ENCODE peak calls at places on chromosomes 12 and 14, in seven cellular contexts. One of them, this sample, is unnamed.

GRCh38 chr12:44889162-44889561 is 13.0 kb upstream of the NELL2 start:
- DNase-seq in HepG2: no peak
- DNase-seq in Peyer's patch: no peak
- DNase-seq in IMR-90: no peak
- DNase-seq in uterus: no peak
- DNase-seq in stomach: no peak
- DNase-seq in A549: no peak
- DNase-seq in this sample: no peak

GRCh38 chr14:52876311-52876710 is 74.5 kb downstream of the FERMT2 start:
- DNase-seq in Peyer's patch: no peak
- DNase-seq in IMR-90: peak; percentile 77
- DNase-seq in stomach: no peak
- DNase-seq in HepG2: no peak
- DNase-seq in uterus: no peak
- DNase-seq in A549: no peak
- DNase-seq in this sample: no peak

GRCh38 chr12:130179191-130179590 is 16.9 kb downstream of the FZD10 start:
- DNase-seq in uterus: no peak
- DNase-seq in IMR-90: no peak
- DNase-seq in stomach: no peak
- DNase-seq in A549: no peak
- DNase-seq in HepG2: no peak
- DNase-seq in Peyer's patch: no peak
- DNase-seq in this sample: no peak

GRCh38 chr14:68703093-68703492 is 89.8 kb downstream of the ZFP36L1 start:
- DNase-seq in uterus: peak; percentile 58
- DNase-seq in HepG2: no peak
- DNase-seq in A549: peak; percentile 58
- DNase-seq in Peyer's patch: no peak
- DNase-seq in stomach: no peak
- DNase-seq in IMR-90: peak; percentile 81
- DNase-seq in this sample: no peak

GRCh38 chr14:104677506-104678332 is 11.7 kb upstream of the INF2 start:
- DNase-seq in uterus: peak; percentile 76
- DNase-seq in A549: peak; percentile 85
- DNase-seq in HepG2: no peak
- DNase-seq in IMR-90: peak; percentile 81
- DNase-seq in Peyer's patch: peak; percentile 83
- DNase-seq in stomach: peak; percentile 69
- DNase-seq in this sample: peak; percentile 85

GRCh38 chr14:52694761-52695480 is 437 bp downstream of the ERO1A start:
- DNase-seq in stomach: peak; percentile 64
- DNase-seq in uterus: peak; percentile 22
- DNase-seq in IMR-90: peak; percentile 49
- DNase-seq in Peyer's patch: no peak
- DNase-seq in HepG2: peak; percentile 25
- DNase-seq in A549: peak; percentile 45
- DNase-seq in this sample: peak; percentile 53

GRCh38 chr12:4108803-4109345 is 164.7 kb upstream of the CCND2 start:
- DNase-seq in Peyer's patch: no peak
- DNase-seq in IMR-90: no peak
- DNase-seq in HepG2: no peak
- DNase-seq in uterus: no peak
- DNase-seq in stomach: no peak
- DNase-seq in A549: no peak
- DNase-seq in this sample: no peak

GRCh38 chr12:65313704-65314317 is 35.3 kb downstream of the MSRB3 start:
- DNase-seq in HepG2: peak; percentile 28
- DNase-seq in stomach: no peak
- DNase-seq in uterus: no peak
- DNase-seq in Peyer's patch: no peak
- DNase-seq in A549: peak; percentile 19
- DNase-seq in IMR-90: peak; percentile 47
- DNase-seq in this sample: no peak

GRCh38 chr12:122990961-122991622 is 10.6 kb downstream of the ARL6IP4 start:
- DNase-seq in A549: no peak
- DNase-seq in Peyer's patch: no peak
- DNase-seq in HepG2: no peak
- DNase-seq in IMR-90: no peak
- DNase-seq in stomach: no peak
- DNase-seq in uterus: no peak
- DNase-seq in this sample: no peak

GRCh38 chr12:31470462-31470861 is 120.5 kb downstream of the DENND5B start:
- DNase-seq in Peyer's patch: no peak
- DNase-seq in A549: no peak
- DNase-seq in HepG2: no peak
- DNase-seq in stomach: no peak
- DNase-seq in uterus: no peak
- DNase-seq in IMR-90: no peak
- DNase-seq in this sample: no peak

GRCh38 chr14:69152181-69152943 is 557 bp downstream of the DCAF5 start:
- DNase-seq in stomach: no peak
- DNase-seq in HepG2: peak; percentile 20
- DNase-seq in A549: peak; percentile 32
- DNase-seq in uterus: no peak
- DNase-seq in IMR-90: no peak
- DNase-seq in Peyer's patch: peak; percentile 56
- DNase-seq in this sample: no peak

GRCh38 chr14:65433646-65434045 is 21.1 kb downstream of the FUT8 start:
- DNase-seq in IMR-90: no peak
- DNase-seq in Peyer's patch: no peak
- DNase-seq in uterus: no peak
- DNase-seq in A549: no peak
- DNase-seq in HepG2: no peak
- DNase-seq in stomach: no peak
- DNase-seq in this sample: no peak

GRCh38 chr14:72673179-72673578 is 220.7 kb downstream of the DPF3 start:
- DNase-seq in HepG2: no peak
- DNase-seq in IMR-90: no peak
- DNase-seq in stomach: no peak
- DNase-seq in Peyer's patch: no peak
- DNase-seq in A549: no peak
- DNase-seq in uterus: no peak
- DNase-seq in this sample: no peak

GRCh38 chr12:93317227-93317626 is 60.5 kb upstream of the NUDT4 start:
- DNase-seq in HepG2: peak; percentile 84
- DNase-seq in IMR-90: no peak
- DNase-seq in uterus: no peak
- DNase-seq in Peyer's patch: peak; percentile 58
- DNase-seq in stomach: no peak
- DNase-seq in A549: peak; percentile 16
- DNase-seq in this sample: no peak

GRCh38 chr12:50117057-50117622 is 5.1 kb downstream of the COX14 start:
- DNase-seq in uterus: no peak
- DNase-seq in stomach: no peak
- DNase-seq in IMR-90: no peak
- DNase-seq in HepG2: no peak
- DNase-seq in A549: no peak
- DNase-seq in Peyer's patch: no peak
- DNase-seq in this sample: no peak

GRCh38 chr14:58738876-58739275 is 101.1 kb downstream of the DACT1 start:
- DNase-seq in Peyer's patch: no peak
- DNase-seq in HepG2: no peak
- DNase-seq in stomach: no peak
- DNase-seq in uterus: no peak
- DNase-seq in IMR-90: no peak
- DNase-seq in A549: no peak
- DNase-seq in this sample: no peak

GRCh38 chr12:95989504-95990123 is 6.5 kb downstream of the HAL start:
- DNase-seq in uterus: no peak
- DNase-seq in HepG2: no peak
- DNase-seq in Peyer's patch: no peak
- DNase-seq in A549: no peak
- DNase-seq in IMR-90: no peak
- DNase-seq in stomach: no peak
- DNase-seq in this sample: no peak

GRCh38 chr12:38417101-38417500 is 100.5 kb downstream of the ALG10B start:
- DNase-seq in A549: no peak
- DNase-seq in uterus: no peak
- DNase-seq in HepG2: no peak
- DNase-seq in IMR-90: no peak
- DNase-seq in stomach: no peak
- DNase-seq in Peyer's patch: no peak
- DNase-seq in this sample: no peak

GRCh38 chr12:71636704-71637115 is 26.9 kb downstream of the ZFC3H1 start:
- DNase-seq in IMR-90: peak; percentile 72
- DNase-seq in uterus: no peak
- DNase-seq in Peyer's patch: no peak
- DNase-seq in HepG2: peak; percentile 70
- DNase-seq in A549: peak; percentile 78
- DNase-seq in stomach: no peak
- DNase-seq in this sample: no peak

GRCh38 chr12:130796985-130797686 is 41.9 kb downstream of the STX2 start:
- DNase-seq in IMR-90: no peak
- DNase-seq in Peyer's patch: no peak
- DNase-seq in HepG2: no peak
- DNase-seq in stomach: no peak
- DNase-seq in uterus: no peak
- DNase-seq in A549: no peak
- DNase-seq in this sample: no peak

GRCh38 chr14:63991833-63992232 is 139.0 kb downstream of the SYNE2 start:
- DNase-seq in Peyer's patch: no peak
- DNase-seq in HepG2: no peak
- DNase-seq in uterus: no peak
- DNase-seq in IMR-90: no peak
- DNase-seq in A549: no peak
- DNase-seq in stomach: no peak
- DNase-seq in this sample: no peak

GRCh38 chr12:80053048-80053790 is 46.1 kb upstream of the OTOGL start:
- DNase-seq in stomach: peak; percentile 40
- DNase-seq in uterus: peak; percentile 93
- DNase-seq in Peyer's patch: no peak
- DNase-seq in A549: no peak
- DNase-seq in HepG2: no peak
- DNase-seq in IMR-90: peak; percentile 96
- DNase-seq in this sample: peak; percentile 48

GRCh38 chr14:102182190-102182589 is 42.5 kb downstream of the WDR20 start:
- DNase-seq in stomach: no peak
- DNase-seq in IMR-90: peak; percentile 62
- DNase-seq in HepG2: no peak
- DNase-seq in Peyer's patch: no peak
- DNase-seq in uterus: no peak
- DNase-seq in A549: no peak
- DNase-seq in this sample: no peak

GRCh38 chr14:34628681-34629135 is 1.2 kb downstream of the SNX6 start:
- DNase-seq in Peyer's patch: no peak
- DNase-seq in HepG2: peak; percentile 48
- DNase-seq in stomach: peak; percentile 37
- DNase-seq in IMR-90: peak; percentile 18
- DNase-seq in uterus: no peak
- DNase-seq in A549: peak; percentile 26
- DNase-seq in this sample: peak; percentile 43
- TF ChIP-seq POLR2A in Peyer's patch: no peak
- TF ChIP-seq POLR2A in HepG2: no peak
- TF ChIP-seq POLR2A in stomach: no peak
- TF ChIP-seq POLR2A in IMR-90: no peak
- TF ChIP-seq POLR2A in uterus: no peak
- TF ChIP-seq POLR2A in A549: no peak
- TF ChIP-seq POLR2A in this sample: no peak

GRCh38 chr14:54366726-54367707 is 29.8 kb upstream of the CDKN3 start:
- DNase-seq in HepG2: peak; percentile 84
- DNase-seq in A549: peak; percentile 73
- DNase-seq in uterus: peak; percentile 46
- DNase-seq in IMR-90: peak; percentile 70
- DNase-seq in stomach: peak; percentile 42
- DNase-seq in Peyer's patch: no peak
- DNase-seq in this sample: peak; percentile 73
- TF ChIP-seq POLR2A in HepG2: peak; percentile 94
- TF ChIP-seq POLR2A in A549: no peak
- TF ChIP-seq POLR2A in uterus: no peak
- TF ChIP-seq POLR2A in IMR-90: peak; percentile 46
- TF ChIP-seq POLR2A in stomach: no peak
- TF ChIP-seq POLR2A in Peyer's patch: no peak
- TF ChIP-seq POLR2A in this sample: no peak

DNA sequence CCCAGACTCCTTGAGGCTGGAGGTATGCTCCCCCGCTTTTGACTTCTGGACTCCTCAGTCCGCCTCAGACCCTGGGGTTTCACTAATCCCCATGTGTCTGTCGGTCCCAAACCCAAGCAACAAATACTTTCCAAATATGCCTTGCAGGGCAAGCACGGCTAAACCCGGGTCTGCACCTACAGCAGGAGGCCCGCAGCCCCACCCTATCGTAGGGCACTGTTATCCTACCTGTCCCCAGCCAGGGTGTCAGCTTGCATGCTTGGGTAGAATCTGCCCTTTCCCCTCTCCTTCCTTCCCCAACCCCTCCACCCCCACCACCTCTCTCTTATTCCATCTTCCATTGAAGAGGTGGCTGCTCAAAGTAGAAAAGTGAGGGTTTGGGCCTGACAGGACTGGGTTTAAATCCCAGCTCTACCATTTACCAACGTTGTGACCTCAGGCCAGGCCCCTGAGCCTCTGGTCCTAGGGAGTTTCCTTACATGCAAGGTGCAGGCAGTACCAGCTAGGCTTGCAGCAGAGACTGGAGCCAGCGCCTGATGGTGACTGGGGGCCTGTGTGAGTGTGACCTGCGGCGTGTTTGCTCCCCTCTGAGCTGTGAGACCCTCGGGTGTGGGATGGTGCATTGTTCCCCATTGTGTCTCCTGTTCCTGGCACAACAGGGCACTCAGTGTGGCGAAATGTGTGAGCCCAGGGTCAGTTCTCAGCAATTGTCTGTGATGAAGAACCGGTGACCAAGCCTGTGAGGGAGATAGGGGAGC is 11.2 kb upstream of the EML1 start:
- DNase-seq in stomach: no peak
- DNase-seq in IMR-90: no peak
- DNase-seq in uterus: peak; percentile 9
- DNase-seq in A549: no peak
- DNase-seq in Peyer's patch: no peak
- DNase-seq in HepG2: no peak
- DNase-seq in this sample: no peak
- TF ChIP-seq POLR2A in stomach: no peak
- TF ChIP-seq POLR2A in IMR-90: no peak
- TF ChIP-seq POLR2A in uterus: no peak
- TF ChIP-seq POLR2A in A549: no peak
- TF ChIP-seq POLR2A in Peyer's patch: no peak
- TF ChIP-seq POLR2A in HepG2: no peak
- TF ChIP-seq POLR2A in this sample: no peak

GRCh38 chr14:24803933-24804494 is 170.0 kb upstream of the GZMB start:
- DNase-seq in IMR-90: no peak
- DNase-seq in uterus: no peak
- DNase-seq in stomach: no peak
- DNase-seq in A549: no peak
- DNase-seq in Peyer's patch: no peak
- DNase-seq in HepG2: no peak
- DNase-seq in this sample: no peak

GRCh38 chr14:24804813-24805212 is 170.8 kb upstream of the GZMB start:
- DNase-seq in Peyer's patch: no peak
- DNase-seq in A549: no peak
- DNase-seq in stomach: no peak
- DNase-seq in HepG2: peak; percentile 85
- DNase-seq in IMR-90: no peak
- DNase-seq in uterus: no peak
- DNase-seq in this sample: no peak

GRCh38 chr14:24801024-24801423 is 167.0 kb upstream of the GZMB start:
- DNase-seq in IMR-90: no peak
- DNase-seq in Peyer's patch: no peak
- DNase-seq in stomach: no peak
- DNase-seq in HepG2: no peak
- DNase-seq in uterus: no peak
- DNase-seq in A549: no peak
- DNase-seq in this sample: no peak

GRCh38 chr14:24798911-24799310 is 164.9 kb upstream of the GZMB start:
- DNase-seq in Peyer's patch: no peak
- DNase-seq in IMR-90: no peak
- DNase-seq in A549: no peak
- DNase-seq in HepG2: no peak
- DNase-seq in uterus: no peak
- DNase-seq in stomach: no peak
- DNase-seq in this sample: no peak

GRCh38 chr14:24802236-24802635 is 168.2 kb upstream of the GZMB start:
- DNase-seq in IMR-90: no peak
- DNase-seq in A549: no peak
- DNase-seq in Peyer's patch: no peak
- DNase-seq in uterus: no peak
- DNase-seq in HepG2: no peak
- DNase-seq in stomach: no peak
- DNase-seq in this sample: no peak
- TF ChIP-seq POLR2A in IMR-90: no peak
- TF ChIP-seq POLR2A in A549: no peak
- TF ChIP-seq POLR2A in Peyer's patch: no peak
- TF ChIP-seq POLR2A in uterus: no peak
- TF ChIP-seq POLR2A in HepG2: no peak
- TF ChIP-seq POLR2A in stomach: no peak
- TF ChIP-seq POLR2A in this sample: no peak